ENCODE peak calls at places on chromosomes 11 and 22, in eight cellular contexts. A is left lung; I is brain microvascular endothelial cell; Y is effector memory CD4-positive, alpha-beta T cell; G is epithelial cell of esophagus; D is adipocyte; F is psoas muscle; V is endodermal cell. R is an unnamed sample.

GRCh38 chr11:92528051-92528450 is 303.4 kb downstream of the FAT3 start:
- DNase-seq in A (no peak), I (peak), Y (no peak), G (no peak), D (peak), F (no peak), V (no peak), R (peak)

GRCh38 chr11:70854201-70854600 is 398.2 kb downstream of the SHANK2 start:
- DNase-seq in A (no peak), I (no peak), Y (no peak), G (no peak), D (no peak), F (no peak), V (no peak), R (no peak)

GRCh38 chr11:59706518-59707285 is 6.9 kb downstream of the OR10V1 start:
- DNase-seq in A (no peak), I (peak), Y (no peak), G (peak), D (peak), F (no peak), V (no peak), R (no peak)

GRCh38 chr22:17198188-17199130 is 20.8 kb downstream of the ADA2 start:
- DNase-seq in A (no peak), I (no peak), Y (no peak), G (no peak), D (no peak), F (peak), V (peak), R (peak)

GRCh38 chr22:29626497-29627195 is 23.2 kb downstream of the NF2 start:
- DNase-seq in A (no peak), I (peak), Y (no peak), G (peak), D (peak), F (no peak), V (no peak), R (no peak)

GRCh38 chr11:108093128-108093904 is 28.1 kb upstream of the ACAT1 start:
- DNase-seq in A (no peak), I (no peak), Y (no peak), G (no peak), D (peak), F (no peak), V (no peak), R (peak)

GRCh38 chr22:29799217-29799680 is 32.1 kb downstream of the UQCR10 start:
- DNase-seq in A (peak), I (peak), Y (no peak), G (peak), D (peak), F (peak), V (no peak), R (peak)

GRCh38 chr11:58134151-58134550 is 8.8 kb upstream of the OR9I1 start:
- DNase-seq in A (no peak), I (no peak), Y (no peak), G (no peak), D (no peak), F (no peak), V (no peak), R (no peak)

GRCh38 chr11:68690671-68691401 is 6.5 kb downstream of the GAL start:
- DNase-seq in A (no peak), I (no peak), Y (peak), G (no peak), D (no peak), F (no peak), V (peak), R (no peak)

GRCh38 chr11:6259638-6260019 is at the start of gene CCKBR:
- DNase-seq in A (no peak), I (no peak), Y (peak), G (no peak), D (no peak), F (no peak), V (peak), R (no peak)

GRCh38 chr11:122204206-122204605 is 88.2 kb upstream of the BLID start:
- DNase-seq in A (no peak), I (peak), Y (no peak), G (no peak), D (no peak), F (no peak), V (no peak), R (no peak)

GRCh38 chr11:122205036-122205435 is 89.0 kb upstream of the BLID start:
- DNase-seq in A (no peak), I (peak), Y (no peak), G (peak), D (peak), F (no peak), V (no peak), R (no peak)

GRCh38 chr11:122202951-122203456 is 87.0 kb upstream of the BLID start:
- DNase-seq in A (peak), I (peak), Y (no peak), G (peak), D (peak), F (peak), V (peak), R (peak)

GRCh38 chr11:122201126-122201525 is 85.1 kb upstream of the BLID start:
- DNase-seq in A (no peak), I (no peak), Y (no peak), G (no peak), D (no peak), F (no peak), V (no peak), R (no peak)

DNA sequence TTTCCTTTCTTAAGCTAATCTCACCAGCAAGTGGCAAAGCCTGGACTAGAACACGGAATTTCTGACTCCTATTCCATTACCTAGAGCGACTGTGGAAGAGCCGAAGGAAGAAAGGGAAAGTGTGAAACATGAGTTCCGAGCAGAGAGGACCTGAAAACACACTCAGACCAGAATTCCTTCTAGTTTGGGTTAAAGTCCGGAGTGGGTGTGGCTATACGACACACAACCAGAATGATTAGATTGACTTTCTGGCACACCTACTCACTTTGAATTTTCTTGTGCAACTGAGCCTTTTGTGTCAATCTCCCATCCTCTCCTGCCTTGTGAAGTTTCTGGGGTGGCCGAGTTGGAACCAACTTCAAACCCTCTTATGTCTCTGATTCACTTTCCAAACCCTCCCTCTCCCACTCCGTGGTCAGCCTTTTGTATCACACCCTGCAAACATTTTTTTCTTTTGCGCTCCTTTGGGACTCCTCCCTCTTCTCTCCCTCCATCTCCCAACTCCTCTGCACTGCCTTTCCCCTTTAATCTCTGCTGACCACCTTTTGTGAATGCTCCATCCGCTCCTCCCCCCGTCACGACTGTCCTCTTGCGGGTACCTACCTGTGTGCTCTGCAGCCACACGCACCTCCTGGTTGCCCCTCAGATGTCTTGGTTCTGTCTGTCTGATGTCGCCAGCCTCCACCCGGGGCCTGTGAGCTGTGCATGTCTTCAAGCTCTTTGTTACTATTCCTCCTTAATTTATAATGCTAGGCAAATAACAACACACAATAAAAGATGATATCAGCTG is 86.3 kb upstream of the BLID start:
- DNase-seq in A (no peak), I (peak), Y (no peak), G (peak), D (peak), F (no peak), V (no peak), R (no peak)
- H3K4me3 ChIP-seq in A (no peak), I (peak), Y (no peak), G (peak), D (peak), F (peak), V (no peak), R (peak)

DNA sequence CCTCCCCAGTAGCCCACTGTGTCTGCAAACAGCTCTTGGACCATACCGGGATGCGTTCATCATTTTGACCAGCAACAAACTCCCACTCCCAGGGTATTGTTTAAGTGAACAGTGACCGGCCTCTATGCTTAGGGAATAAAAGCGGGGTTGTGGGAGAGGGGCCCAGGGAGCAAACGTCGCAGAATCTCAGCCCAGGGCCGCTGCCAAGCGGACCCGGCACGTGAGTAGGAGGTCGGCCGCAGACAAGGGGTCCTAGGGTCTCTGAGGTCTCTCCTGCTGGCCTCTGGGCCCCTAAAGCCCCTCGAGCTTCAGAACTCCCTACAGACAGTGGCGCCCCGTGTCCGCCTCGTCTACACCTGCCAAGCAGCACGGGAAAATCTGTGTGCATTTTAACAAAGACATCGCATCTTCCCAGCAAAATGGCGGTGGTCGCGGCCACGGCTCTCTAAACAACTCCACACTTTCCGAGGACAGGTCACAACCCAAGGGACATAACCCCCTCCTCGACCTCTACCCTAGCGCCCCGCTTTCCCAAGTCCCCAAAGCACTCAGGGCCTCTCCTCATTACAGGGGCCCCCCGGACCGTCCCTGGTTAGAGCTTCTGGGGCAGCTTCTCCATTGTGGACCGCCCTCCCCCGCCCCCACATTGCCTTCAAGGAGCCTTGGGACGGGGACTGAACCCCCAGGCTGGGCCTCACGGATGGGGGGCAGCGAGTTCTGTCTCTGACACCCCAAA is 3.9 kb upstream of the GCAT start:
- DNase-seq in A (no peak), I (no peak), Y (no peak), G (no peak), D (no peak), F (no peak), V (peak), R (no peak)
- H3K4me3 ChIP-seq in A (no peak), I (peak), Y (no peak), G (no peak), D (no peak), F (peak), V (peak), R (no peak)

DNA sequence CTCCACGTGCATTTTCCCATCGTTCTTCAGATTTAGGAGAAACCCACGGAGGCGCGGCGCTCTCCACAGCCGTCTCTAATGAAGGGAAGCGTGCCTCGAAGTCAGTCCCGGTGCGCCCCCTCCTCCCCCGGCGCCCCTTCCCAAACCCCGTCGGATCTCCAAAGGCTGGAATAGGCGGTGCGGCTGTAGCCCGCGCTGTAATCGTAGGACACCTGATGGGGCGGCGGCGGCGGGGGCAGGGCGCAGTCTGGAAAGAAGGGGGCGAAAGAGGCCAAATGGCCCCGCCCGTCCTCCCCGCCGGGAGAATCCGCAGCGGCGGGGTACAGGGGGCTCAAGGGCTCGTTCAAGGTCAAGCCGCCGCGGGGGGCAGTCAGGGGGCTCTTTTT is 1.3 kb downstream of the FAM181B start:
- DNase-seq in A (no peak), I (no peak), Y (no peak), G (no peak), D (no peak), F (no peak), V (peak), R (no peak)
- H3K4me3 ChIP-seq in A (no peak), I (no peak), Y (peak), G (peak), D (no peak), F (peak), V (peak), R (peak)

GRCh38 chr22:38201371-38201717 is 450 bp upstream of the MAFF start:
- DNase-seq in A (no peak), I (no peak), Y (no peak), G (no peak), D (no peak), F (no peak), V (no peak), R (no peak)
- H3K4me3 ChIP-seq in A (peak), I (peak), Y (no peak), G (peak), D (peak), F (peak), V (peak), R (peak)

GRCh38 chr11:128713595-128713994 is 19.7 kb downstream of the FLI1 start:
- DNase-seq in A (no peak), I (no peak), Y (no peak), G (peak), D (peak), F (no peak), V (no peak), R (no peak)

GRCh38 chr11:128714121-128714520 is 20.2 kb downstream of the FLI1 start:
- DNase-seq in A (no peak), I (no peak), Y (no peak), G (no peak), D (peak), F (no peak), V (no peak), R (no peak)

GRCh38 chr11:128715691-128716153 is 21.9 kb downstream of the FLI1 start:
- DNase-seq in A (no peak), I (peak), Y (no peak), G (no peak), D (peak), F (no peak), V (no peak), R (no peak)

GRCh38 chr11:128716231-128716630 is 22.4 kb downstream of the FLI1 start:
- DNase-seq in A (no peak), I (no peak), Y (no peak), G (no peak), D (no peak), F (no peak), V (no peak), R (no peak)

GRCh38 chr11:128714881-128715280 is 21.0 kb downstream of the FLI1 start:
- DNase-seq in A (no peak), I (peak), Y (no peak), G (peak), D (peak), F (no peak), V (no peak), R (no peak)
- H3K4me3 ChIP-seq in A (no peak), I (no peak), Y (no peak), G (no peak), D (no peak), F (no peak), V (no peak), R (no peak)

DNA sequence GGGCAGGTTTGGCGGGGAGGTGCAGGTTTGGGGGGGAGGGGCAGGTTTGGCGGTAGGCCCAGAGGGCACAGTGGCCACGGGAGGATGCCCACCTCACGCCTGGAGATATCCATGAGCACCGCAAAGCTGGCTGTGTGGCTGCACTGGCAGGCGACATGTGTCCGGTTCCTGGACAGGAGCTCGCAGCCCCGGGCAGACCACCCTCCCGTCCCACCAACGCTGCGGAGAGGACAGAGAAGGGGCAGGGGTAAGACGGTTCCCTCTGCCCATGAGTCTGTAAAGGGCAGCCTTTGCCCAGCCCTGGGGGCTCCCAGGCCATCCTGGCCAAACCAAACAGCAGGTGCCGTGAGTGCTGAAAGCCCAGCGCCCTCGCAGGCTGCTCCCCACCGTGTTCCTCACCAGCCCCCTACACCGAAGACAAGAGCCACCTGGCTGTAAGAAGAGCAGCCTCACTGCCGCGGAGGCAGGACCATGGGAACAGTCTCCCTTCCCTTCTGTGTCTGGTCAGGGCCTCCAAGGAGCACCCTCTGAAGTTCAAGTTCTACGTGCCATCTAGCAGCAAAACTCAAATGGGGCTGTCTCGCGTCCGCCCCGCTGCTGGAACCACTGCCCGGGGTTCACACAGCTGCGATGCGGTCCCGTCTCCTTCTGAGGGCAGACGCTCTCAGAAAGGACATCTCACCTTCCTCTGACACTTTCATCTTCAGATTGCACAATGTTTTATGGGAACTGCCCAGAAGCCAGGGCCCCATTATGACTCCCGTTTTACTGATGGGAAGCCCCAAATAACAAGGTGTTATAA is 43.2 kb downstream of the TRMU start:
- DNase-seq in A (no peak), I (no peak), Y (no peak), G (no peak), D (no peak), F (no peak), V (no peak), R (no peak)
- H3K4me3 ChIP-seq in A (no peak), I (no peak), Y (no peak), G (no peak), D (no peak), F (no peak), V (no peak), R (no peak)